ENCODE peak calls at places on chromosomes 4 and X, in four cellular contexts. One of them, this sample, is unnamed.

GRCh38 chr4:172992648-172993356 is 175.8 kb upstream of the GALNT7 start:
- DNase-seq in esophagus muscularis mucosa: no peak
- DNase-seq in astrocyte of the spinal cord: no peak
- DNase-seq in bronchial epithelial cell: no peak
- DNase-seq in this sample: no peak

GRCh38 chr4:16443504-16444088 is 217.3 kb upstream of the TAPT1 start:
- DNase-seq in esophagus muscularis mucosa: peak
- DNase-seq in astrocyte of the spinal cord: peak
- DNase-seq in bronchial epithelial cell: peak
- DNase-seq in this sample: peak

GRCh38 chrX:30653415-30654131 is at the start of gene GK:
- DNase-seq in esophagus muscularis mucosa: no peak
- DNase-seq in astrocyte of the spinal cord: no peak
- DNase-seq in bronchial epithelial cell: no peak
- DNase-seq in this sample: peak

GRCh38 chr4:167136270-167136669 is 98.0 kb downstream of the SPOCK3 start:
- DNase-seq in esophagus muscularis mucosa: no peak
- DNase-seq in astrocyte of the spinal cord: no peak
- DNase-seq in bronchial epithelial cell: no peak
- DNase-seq in this sample: no peak

GRCh38 chrX:132292753-132293152 is 73.5 kb upstream of the RAP2C start:
- DNase-seq in esophagus muscularis mucosa: no peak
- DNase-seq in astrocyte of the spinal cord: peak
- DNase-seq in bronchial epithelial cell: peak
- DNase-seq in this sample: peak

GRCh38 chr4:53800741-53801140 is 209.5 kb upstream of the LNX1 start:
- DNase-seq in esophagus muscularis mucosa: peak
- DNase-seq in astrocyte of the spinal cord: no peak
- DNase-seq in bronchial epithelial cell: no peak
- DNase-seq in this sample: no peak

GRCh38 chr4:14196141-14196540 is 568.6 kb upstream of the BOD1L1 start:
- DNase-seq in esophagus muscularis mucosa: no peak
- DNase-seq in astrocyte of the spinal cord: peak
- DNase-seq in bronchial epithelial cell: peak
- DNase-seq in this sample: no peak

GRCh38 chr4:165301833-165302232 is 25.6 kb upstream of the MSMO1 start:
- DNase-seq in esophagus muscularis mucosa: no peak
- DNase-seq in astrocyte of the spinal cord: peak
- DNase-seq in bronchial epithelial cell: no peak
- DNase-seq in this sample: peak

GRCh38 chr4:123162859-123163258 is 233.7 kb upstream of the SPRY1 start:
- DNase-seq in esophagus muscularis mucosa: no peak
- DNase-seq in astrocyte of the spinal cord: no peak
- DNase-seq in bronchial epithelial cell: no peak
- DNase-seq in this sample: no peak

GRCh38 chr4:76987153-76987562 is 37.6 kb downstream of the SEPTIN11 start:
- DNase-seq in esophagus muscularis mucosa: no peak
- DNase-seq in astrocyte of the spinal cord: peak
- DNase-seq in bronchial epithelial cell: no peak
- DNase-seq in this sample: no peak

GRCh38 chrX:111095974-111096870 is at the start of gene PAK3:
- DNase-seq in esophagus muscularis mucosa: no peak
- DNase-seq in astrocyte of the spinal cord: peak
- DNase-seq in bronchial epithelial cell: peak
- DNase-seq in this sample: no peak
- TF ChIP-seq CTCF in esophagus muscularis mucosa: no peak
- TF ChIP-seq CTCF in astrocyte of the spinal cord: no peak
- TF ChIP-seq CTCF in bronchial epithelial cell: no peak
- TF ChIP-seq CTCF in this sample: no peak

DNA sequence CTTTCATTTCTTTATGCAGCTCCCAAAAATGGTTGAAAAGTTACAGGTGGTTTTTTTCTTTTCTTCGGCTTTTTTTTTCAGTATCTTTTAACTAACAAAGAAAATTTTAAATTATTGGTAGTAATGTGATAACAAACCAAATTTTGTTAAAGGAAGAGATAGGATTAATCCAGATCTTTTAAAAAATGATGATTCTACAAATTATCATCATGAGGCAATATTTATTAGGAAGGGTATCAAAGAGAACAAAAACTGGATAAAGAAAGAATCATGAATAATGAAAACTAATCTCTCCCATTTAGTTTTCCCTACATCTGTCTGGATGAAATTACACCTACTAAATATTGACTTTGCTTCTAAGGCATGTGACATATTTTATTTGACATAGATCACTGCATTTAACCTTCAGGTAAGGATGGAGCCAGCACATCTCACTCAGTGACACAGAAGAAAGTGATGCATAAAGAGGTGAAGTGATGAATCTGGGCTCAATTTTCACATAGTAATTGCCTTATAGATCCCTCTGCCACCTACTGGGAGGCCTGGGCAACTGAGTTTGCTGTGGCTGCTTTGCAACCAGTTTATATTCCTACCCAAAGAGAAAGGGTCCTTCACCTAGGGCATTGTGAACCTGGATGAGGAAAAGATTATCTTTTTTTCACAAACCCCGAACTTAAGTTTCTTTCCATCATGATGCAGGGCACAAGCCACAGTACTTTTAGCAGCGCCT is 155.6 kb downstream of the HNRNPD start:
- DNase-seq in esophagus muscularis mucosa: no peak
- DNase-seq in astrocyte of the spinal cord: no peak
- DNase-seq in bronchial epithelial cell: peak
- DNase-seq in this sample: no peak
- TF ChIP-seq CTCF in esophagus muscularis mucosa: no peak
- TF ChIP-seq CTCF in astrocyte of the spinal cord: peak
- TF ChIP-seq CTCF in bronchial epithelial cell: peak
- TF ChIP-seq CTCF in this sample: no peak

GRCh38 chrX:21382715-21383114 is 8.5 kb downstream of the CNKSR2 start:
- DNase-seq in esophagus muscularis mucosa: no peak
- DNase-seq in astrocyte of the spinal cord: no peak
- DNase-seq in bronchial epithelial cell: peak
- DNase-seq in this sample: no peak
- TF ChIP-seq CTCF in esophagus muscularis mucosa: no peak
- TF ChIP-seq CTCF in astrocyte of the spinal cord: peak
- TF ChIP-seq CTCF in bronchial epithelial cell: peak
- TF ChIP-seq CTCF in this sample: no peak

GRCh38 chr4:89834486-89835209 is 2.3 kb downstream of the SNCA start:
- DNase-seq in esophagus muscularis mucosa: no peak
- DNase-seq in astrocyte of the spinal cord: no peak
- DNase-seq in bronchial epithelial cell: no peak
- DNase-seq in this sample: no peak

GRCh38 chr4:89836897-89837384 is at the start of gene SNCA:
- DNase-seq in esophagus muscularis mucosa: no peak
- DNase-seq in astrocyte of the spinal cord: peak
- DNase-seq in bronchial epithelial cell: peak
- DNase-seq in this sample: peak

GRCh38 chr4:89836031-89836777 is 757 bp downstream of the SNCA start:
- DNase-seq in esophagus muscularis mucosa: no peak
- DNase-seq in astrocyte of the spinal cord: no peak
- DNase-seq in bronchial epithelial cell: no peak
- DNase-seq in this sample: peak

GRCh38 chr4:89837385-89837995 is 529 bp upstream of the SNCA start:
- DNase-seq in esophagus muscularis mucosa: no peak
- DNase-seq in astrocyte of the spinal cord: peak
- DNase-seq in bronchial epithelial cell: peak
- DNase-seq in this sample: peak

DNA sequence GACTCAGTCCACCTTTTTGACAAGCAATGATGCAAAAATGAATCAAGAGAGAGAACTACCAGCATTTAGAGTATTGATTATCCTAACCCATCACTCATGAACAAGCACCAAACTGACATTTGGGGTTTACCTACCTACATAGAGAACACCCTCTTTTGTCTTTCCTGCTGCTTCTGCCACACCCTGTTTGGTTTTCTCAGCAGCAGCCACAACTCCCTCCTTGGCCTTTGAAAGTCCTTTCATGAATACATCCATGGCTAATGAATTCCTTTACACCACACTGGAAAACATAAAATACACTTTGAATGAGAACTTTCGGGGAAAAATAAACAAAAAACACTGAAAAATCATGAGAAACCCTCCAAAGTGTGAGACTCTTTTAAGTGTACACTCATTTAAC is 1.5 kb downstream of the SNCA start:
- DNase-seq in esophagus muscularis mucosa: no peak
- DNase-seq in astrocyte of the spinal cord: no peak
- DNase-seq in bronchial epithelial cell: no peak
- DNase-seq in this sample: no peak
- TF ChIP-seq CTCF in esophagus muscularis mucosa: no peak
- TF ChIP-seq CTCF in astrocyte of the spinal cord: no peak
- TF ChIP-seq CTCF in bronchial epithelial cell: no peak
- TF ChIP-seq CTCF in this sample: no peak

GRCh38 chr4:109815151-109816081 is at the start of gene GAR1:
- DNase-seq in esophagus muscularis mucosa: peak
- DNase-seq in astrocyte of the spinal cord: peak
- DNase-seq in bronchial epithelial cell: peak
- DNase-seq in this sample: peak
- TF ChIP-seq CTCF in esophagus muscularis mucosa: no peak
- TF ChIP-seq CTCF in astrocyte of the spinal cord: no peak
- TF ChIP-seq CTCF in bronchial epithelial cell: no peak
- TF ChIP-seq CTCF in this sample: no peak

GRCh38 chrX:47093248-47093647 is 15.0 kb downstream of the RGN start:
- DNase-seq in esophagus muscularis mucosa: no peak
- DNase-seq in astrocyte of the spinal cord: peak
- DNase-seq in bronchial epithelial cell: peak
- DNase-seq in this sample: no peak
- TF ChIP-seq CTCF in esophagus muscularis mucosa: peak
- TF ChIP-seq CTCF in astrocyte of the spinal cord: peak
- TF ChIP-seq CTCF in bronchial epithelial cell: no peak
- TF ChIP-seq CTCF in this sample: peak

GRCh38 chrX:45743081-45743533 is 542.4 kb upstream of the DIPK2B start:
- DNase-seq in esophagus muscularis mucosa: no peak
- DNase-seq in astrocyte of the spinal cord: peak
- DNase-seq in bronchial epithelial cell: peak
- DNase-seq in this sample: no peak
- TF ChIP-seq CTCF in esophagus muscularis mucosa: no peak
- TF ChIP-seq CTCF in astrocyte of the spinal cord: peak
- TF ChIP-seq CTCF in bronchial epithelial cell: peak
- TF ChIP-seq CTCF in this sample: no peak

GRCh38 chr4:144572660-144573059 is 73.3 kb upstream of the HHIP start:
- DNase-seq in esophagus muscularis mucosa: no peak
- DNase-seq in astrocyte of the spinal cord: no peak
- DNase-seq in bronchial epithelial cell: no peak
- DNase-seq in this sample: no peak
- TF ChIP-seq CTCF in esophagus muscularis mucosa: no peak
- TF ChIP-seq CTCF in astrocyte of the spinal cord: no peak
- TF ChIP-seq CTCF in bronchial epithelial cell: no peak
- TF ChIP-seq CTCF in this sample: no peak

GRCh38 chr4:47701286-47701685 is 136.6 kb downstream of the CORIN start:
- DNase-seq in esophagus muscularis mucosa: no peak
- DNase-seq in astrocyte of the spinal cord: no peak
- DNase-seq in bronchial epithelial cell: no peak
- DNase-seq in this sample: no peak

GRCh38 chr4:47703008-47703407 is 134.9 kb downstream of the CORIN start:
- DNase-seq in esophagus muscularis mucosa: no peak
- DNase-seq in astrocyte of the spinal cord: no peak
- DNase-seq in bronchial epithelial cell: no peak
- DNase-seq in this sample: no peak

GRCh38 chr4:47704693-47705325 is 133.1 kb downstream of the CORIN start:
- DNase-seq in esophagus muscularis mucosa: no peak
- DNase-seq in astrocyte of the spinal cord: peak
- DNase-seq in bronchial epithelial cell: peak
- DNase-seq in this sample: peak

GRCh38 chr4:47703964-47704363 is 133.9 kb downstream of the CORIN start:
- DNase-seq in esophagus muscularis mucosa: no peak
- DNase-seq in astrocyte of the spinal cord: no peak
- DNase-seq in bronchial epithelial cell: no peak
- DNase-seq in this sample: no peak

DNA sequence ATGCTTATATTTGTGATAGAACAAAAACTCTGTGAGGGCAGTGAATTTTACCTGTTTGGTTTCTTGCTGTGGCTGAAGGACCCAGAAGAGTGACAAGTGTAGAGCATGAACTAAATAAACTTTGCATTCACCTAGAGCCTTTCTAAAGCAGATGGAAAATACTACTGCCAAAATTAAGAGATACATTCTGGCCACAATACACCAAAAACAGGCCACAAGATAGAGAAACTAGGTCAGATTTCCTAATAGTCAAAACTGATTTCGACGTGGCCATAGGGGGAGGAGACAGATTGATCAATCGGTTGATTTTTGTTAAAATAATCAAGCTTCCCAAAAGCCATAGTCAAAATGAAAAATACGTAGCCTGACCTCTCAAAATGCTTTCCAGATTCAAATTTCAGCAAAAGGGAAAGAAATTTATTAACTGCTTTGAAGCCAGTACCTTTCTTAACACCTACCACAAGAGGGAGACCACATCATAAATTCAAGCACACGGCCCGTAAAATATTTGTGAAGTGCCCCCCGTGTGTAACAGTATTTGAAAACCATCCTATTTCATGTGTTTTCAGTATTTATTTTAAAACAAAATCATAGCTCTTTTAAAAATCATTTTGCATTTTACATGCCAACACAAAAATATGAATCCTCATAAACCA is 132.4 kb downstream of the CORIN start:
- DNase-seq in esophagus muscularis mucosa: no peak
- DNase-seq in astrocyte of the spinal cord: peak
- DNase-seq in bronchial epithelial cell: peak
- DNase-seq in this sample: peak
- TF ChIP-seq CTCF in esophagus muscularis mucosa: no peak
- TF ChIP-seq CTCF in astrocyte of the spinal cord: peak
- TF ChIP-seq CTCF in bronchial epithelial cell: peak
- TF ChIP-seq CTCF in this sample: peak

DNA sequence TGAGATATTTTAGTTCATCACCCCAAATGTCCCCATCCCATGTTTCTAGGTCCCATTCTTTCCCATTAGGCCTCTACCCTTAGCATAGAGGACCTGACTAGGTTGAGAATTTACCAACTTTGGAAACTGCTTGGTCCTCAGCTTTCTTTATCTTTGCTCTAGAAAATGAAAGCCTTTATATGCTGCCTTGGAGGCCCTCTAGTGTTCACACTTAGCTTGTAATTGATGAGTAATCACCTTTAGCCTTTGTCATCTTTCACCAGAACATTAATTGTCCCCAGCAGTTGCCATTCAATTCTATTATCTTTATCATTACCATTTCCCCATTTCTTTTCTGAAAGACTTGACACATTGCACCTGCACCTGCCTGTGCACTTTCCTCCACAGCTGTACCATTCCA is 589.2 kb upstream of the NR3C2 start:
- DNase-seq in esophagus muscularis mucosa: no peak
- DNase-seq in astrocyte of the spinal cord: peak
- DNase-seq in bronchial epithelial cell: peak
- DNase-seq in this sample: no peak
- TF ChIP-seq CTCF in esophagus muscularis mucosa: peak
- TF ChIP-seq CTCF in astrocyte of the spinal cord: peak
- TF ChIP-seq CTCF in bronchial epithelial cell: peak
- TF ChIP-seq CTCF in this sample: peak

This sample was measured in GM10248.